ENCODE peak calls at places on chromosomes 5 and 9, in seven cellular contexts. One of them, this sample, is unnamed.

GRCh38 chr9:127979333-127980055 is 1.3 kb downstream of the EEIG1 start:
- DNase-seq in hepatocyte: peak
- DNase-seq in HFFc6: peak
- DNase-seq in IMR-90: peak
- DNase-seq in brain microvascular endothelial cell: no peak
- DNase-seq in keratinocyte: no peak
- DNase-seq in tibial artery: peak
- DNase-seq in this sample: peak

GRCh38 chr9:134322781-134323241 is 3.4 kb upstream of the RXRA start:
- DNase-seq in hepatocyte: no peak
- DNase-seq in HFFc6: no peak
- DNase-seq in IMR-90: no peak
- DNase-seq in brain microvascular endothelial cell: no peak
- DNase-seq in keratinocyte: no peak
- DNase-seq in tibial artery: peak
- DNase-seq in this sample: no peak

GRCh38 chr9:81529556-81530193 is 159.7 kb downstream of the TLE1 start:
- DNase-seq in hepatocyte: peak
- DNase-seq in HFFc6: peak
- DNase-seq in IMR-90: peak
- DNase-seq in brain microvascular endothelial cell: no peak
- DNase-seq in keratinocyte: peak
- DNase-seq in tibial artery: peak
- DNase-seq in this sample: no peak

GRCh38 chr5:116454417-116454927 is 120.2 kb downstream of the SEMA6A start:
- DNase-seq in hepatocyte: peak
- DNase-seq in HFFc6: peak
- DNase-seq in IMR-90: peak
- DNase-seq in brain microvascular endothelial cell: peak
- DNase-seq in keratinocyte: no peak
- DNase-seq in tibial artery: peak
- DNase-seq in this sample: no peak

GRCh38 chr9:29575219-29575618 is 2001.9 kb upstream of the C9orf72 start:
- DNase-seq in hepatocyte: no peak
- DNase-seq in HFFc6: no peak
- DNase-seq in IMR-90: no peak
- DNase-seq in brain microvascular endothelial cell: no peak
- DNase-seq in keratinocyte: no peak
- DNase-seq in tibial artery: no peak
- DNase-seq in this sample: no peak

GRCh38 chr5:92364986-92365550 is 982.0 kb upstream of the ARRDC3 start:
- DNase-seq in hepatocyte: no peak
- DNase-seq in HFFc6: no peak
- DNase-seq in IMR-90: peak
- DNase-seq in brain microvascular endothelial cell: no peak
- DNase-seq in keratinocyte: no peak
- DNase-seq in tibial artery: no peak
- DNase-seq in this sample: no peak

GRCh38 chr9:14428781-14429230 is 114.9 kb upstream of the NFIB start:
- DNase-seq in hepatocyte: peak
- DNase-seq in HFFc6: peak
- DNase-seq in IMR-90: peak
- DNase-seq in brain microvascular endothelial cell: peak
- DNase-seq in keratinocyte: no peak
- DNase-seq in tibial artery: peak
- DNase-seq in this sample: peak

GRCh38 chr9:105413486-105414068 is 34.3 kb upstream of the FSD1L start:
- DNase-seq in hepatocyte: peak
- DNase-seq in HFFc6: peak
- DNase-seq in IMR-90: peak
- DNase-seq in brain microvascular endothelial cell: peak
- DNase-seq in keratinocyte: no peak
- DNase-seq in tibial artery: no peak
- DNase-seq in this sample: peak

GRCh38 chr9:7980691-7981289 is 181.2 kb upstream of the DMAC1 start:
- DNase-seq in hepatocyte: no peak
- DNase-seq in HFFc6: no peak
- DNase-seq in IMR-90: no peak
- DNase-seq in brain microvascular endothelial cell: no peak
- DNase-seq in keratinocyte: no peak
- DNase-seq in tibial artery: no peak
- DNase-seq in this sample: no peak

GRCh38 chr5:167664222-167664804 is 627.1 kb upstream of the WWC1 start:
- DNase-seq in hepatocyte: no peak
- DNase-seq in HFFc6: no peak
- DNase-seq in IMR-90: no peak
- DNase-seq in brain microvascular endothelial cell: no peak
- DNase-seq in keratinocyte: no peak
- DNase-seq in tibial artery: no peak
- DNase-seq in this sample: no peak

GRCh38 chr9:116381350-116381749 is 227.8 kb downstream of the PAPPA start:
- DNase-seq in hepatocyte: no peak
- DNase-seq in HFFc6: no peak
- DNase-seq in IMR-90: no peak
- DNase-seq in brain microvascular endothelial cell: no peak
- DNase-seq in keratinocyte: no peak
- DNase-seq in tibial artery: no peak
- DNase-seq in this sample: no peak

GRCh38 chr5:140840978-140841962 is at the start of gene PCDHA8:
- DNase-seq in hepatocyte: no peak
- DNase-seq in HFFc6: no peak
- DNase-seq in IMR-90: no peak
- DNase-seq in brain microvascular endothelial cell: no peak
- DNase-seq in keratinocyte: no peak
- DNase-seq in tibial artery: no peak
- DNase-seq in this sample: peak

GRCh38 chr5:108655750-108656450 is 91.8 kb upstream of the FER start:
- DNase-seq in hepatocyte: peak
- DNase-seq in HFFc6: peak
- DNase-seq in IMR-90: peak
- DNase-seq in brain microvascular endothelial cell: no peak
- DNase-seq in keratinocyte: peak
- DNase-seq in tibial artery: no peak
- DNase-seq in this sample: no peak

GRCh38 chr5:145946112-145946861 is 9.9 kb downstream of the SH3RF2 start:
- DNase-seq in hepatocyte: peak
- DNase-seq in HFFc6: peak
- DNase-seq in IMR-90: peak
- DNase-seq in brain microvascular endothelial cell: peak
- DNase-seq in keratinocyte: peak
- DNase-seq in tibial artery: no peak
- DNase-seq in this sample: no peak
- TF ChIP-seq CTCF in hepatocyte: no peak
- TF ChIP-seq CTCF in HFFc6: no peak
- TF ChIP-seq CTCF in IMR-90: no peak
- TF ChIP-seq CTCF in brain microvascular endothelial cell: no peak
- TF ChIP-seq CTCF in keratinocyte: no peak
- TF ChIP-seq CTCF in tibial artery: no peak
- TF ChIP-seq CTCF in this sample: no peak

GRCh38 chr5:143405063-143405746 is 1.7 kb upstream of the NR3C1 start:
- DNase-seq in hepatocyte: peak
- DNase-seq in HFFc6: peak
- DNase-seq in IMR-90: peak
- DNase-seq in brain microvascular endothelial cell: peak
- DNase-seq in keratinocyte: no peak
- DNase-seq in tibial artery: peak
- DNase-seq in this sample: peak
- TF ChIP-seq CTCF in hepatocyte: no peak
- TF ChIP-seq CTCF in HFFc6: no peak
- TF ChIP-seq CTCF in IMR-90: no peak
- TF ChIP-seq CTCF in brain microvascular endothelial cell: peak
- TF ChIP-seq CTCF in keratinocyte: no peak
- TF ChIP-seq CTCF in tibial artery: no peak
- TF ChIP-seq CTCF in this sample: no peak

DNA sequence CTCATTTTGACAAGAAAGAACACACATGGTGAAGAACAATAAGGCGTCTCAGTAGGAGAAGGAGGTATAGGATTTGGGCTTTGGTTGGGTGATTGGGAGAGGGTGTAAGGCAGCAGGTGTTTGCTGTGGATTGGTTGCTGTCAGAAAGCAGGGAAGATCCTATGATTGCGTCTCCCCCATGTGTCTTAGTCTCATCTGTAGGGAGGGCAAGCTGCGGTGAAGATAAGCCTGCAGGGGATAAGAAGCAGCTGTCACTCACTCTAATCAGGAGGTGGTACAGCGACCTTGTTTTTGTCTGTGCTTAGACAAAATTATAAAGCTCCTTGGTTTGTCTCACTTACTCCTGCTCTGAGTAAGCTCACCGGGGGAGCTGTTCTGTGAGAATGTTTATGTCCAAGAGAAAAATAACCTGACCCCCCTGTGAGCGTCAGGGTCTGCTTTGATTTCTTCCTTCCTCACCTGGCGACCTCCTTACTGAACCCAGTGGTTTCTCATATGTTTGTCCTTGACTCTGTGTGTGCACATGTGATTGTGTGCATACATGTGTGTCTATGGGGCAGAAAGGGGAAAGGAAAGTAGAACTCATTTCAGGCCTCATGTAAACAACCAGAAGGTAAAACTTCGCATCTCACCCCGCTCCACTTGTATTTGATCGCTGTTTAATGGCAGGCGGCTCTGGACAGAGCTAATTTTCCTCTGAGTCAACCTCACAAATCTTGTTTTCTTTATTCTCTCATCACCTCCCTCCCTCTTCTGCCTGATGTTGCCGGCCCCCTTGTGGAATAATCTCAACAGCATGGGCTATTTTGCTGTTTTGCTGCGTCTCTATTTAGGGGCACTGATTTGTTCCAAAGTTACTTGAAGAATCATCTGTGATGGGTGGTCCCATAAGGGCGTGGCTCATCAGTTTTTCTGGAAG is 105.6 kb downstream of the TENT4A start:
- DNase-seq in hepatocyte: no peak
- DNase-seq in HFFc6: no peak
- DNase-seq in IMR-90: no peak
- DNase-seq in brain microvascular endothelial cell: no peak
- DNase-seq in keratinocyte: no peak
- DNase-seq in tibial artery: no peak
- DNase-seq in this sample: no peak
- TF ChIP-seq CTCF in hepatocyte: no peak
- TF ChIP-seq CTCF in HFFc6: peak
- TF ChIP-seq CTCF in IMR-90: no peak
- TF ChIP-seq CTCF in brain microvascular endothelial cell: no peak
- TF ChIP-seq CTCF in keratinocyte: no peak
- TF ChIP-seq CTCF in tibial artery: no peak
- TF ChIP-seq CTCF in this sample: no peak

GRCh38 chr5:149235841-149236240 is 35.8 kb upstream of the AFAP1L1 start:
- DNase-seq in hepatocyte: no peak
- DNase-seq in HFFc6: no peak
- DNase-seq in IMR-90: no peak
- DNase-seq in brain microvascular endothelial cell: no peak
- DNase-seq in keratinocyte: no peak
- DNase-seq in tibial artery: no peak
- DNase-seq in this sample: no peak

GRCh38 chr5:149238540-149238939 is 33.1 kb upstream of the AFAP1L1 start:
- DNase-seq in hepatocyte: no peak
- DNase-seq in HFFc6: peak
- DNase-seq in IMR-90: no peak
- DNase-seq in brain microvascular endothelial cell: no peak
- DNase-seq in keratinocyte: no peak
- DNase-seq in tibial artery: no peak
- DNase-seq in this sample: no peak

GRCh38 chr5:149240354-149240998 is 31.2 kb upstream of the AFAP1L1 start:
- DNase-seq in hepatocyte: no peak
- DNase-seq in HFFc6: no peak
- DNase-seq in IMR-90: no peak
- DNase-seq in brain microvascular endothelial cell: no peak
- DNase-seq in keratinocyte: no peak
- DNase-seq in tibial artery: no peak
- DNase-seq in this sample: no peak

GRCh38 chr5:149239917-149240316 is 31.7 kb upstream of the AFAP1L1 start:
- DNase-seq in hepatocyte: no peak
- DNase-seq in HFFc6: no peak
- DNase-seq in IMR-90: no peak
- DNase-seq in brain microvascular endothelial cell: no peak
- DNase-seq in keratinocyte: no peak
- DNase-seq in tibial artery: no peak
- DNase-seq in this sample: no peak

GRCh38 chr5:149237662-149238061 is 34.0 kb upstream of the AFAP1L1 start:
- DNase-seq in hepatocyte: no peak
- DNase-seq in HFFc6: no peak
- DNase-seq in IMR-90: no peak
- DNase-seq in brain microvascular endothelial cell: no peak
- DNase-seq in keratinocyte: no peak
- DNase-seq in tibial artery: no peak
- DNase-seq in this sample: no peak
- TF ChIP-seq CTCF in hepatocyte: no peak
- TF ChIP-seq CTCF in HFFc6: peak
- TF ChIP-seq CTCF in IMR-90: peak
- TF ChIP-seq CTCF in brain microvascular endothelial cell: peak
- TF ChIP-seq CTCF in keratinocyte: no peak
- TF ChIP-seq CTCF in tibial artery: no peak
- TF ChIP-seq CTCF in this sample: no peak

GRCh38 chr5:88999853-89000252 is 116.9 kb upstream of the MEF2C start:
- DNase-seq in hepatocyte: no peak
- DNase-seq in HFFc6: no peak
- DNase-seq in IMR-90: no peak
- DNase-seq in brain microvascular endothelial cell: no peak
- DNase-seq in keratinocyte: no peak
- DNase-seq in tibial artery: no peak
- DNase-seq in this sample: no peak
- TF ChIP-seq CTCF in hepatocyte: no peak
- TF ChIP-seq CTCF in HFFc6: no peak
- TF ChIP-seq CTCF in IMR-90: no peak
- TF ChIP-seq CTCF in brain microvascular endothelial cell: no peak
- TF ChIP-seq CTCF in keratinocyte: no peak
- TF ChIP-seq CTCF in tibial artery: no peak
- TF ChIP-seq CTCF in this sample: no peak

This sample was measured in uterus.